ENCODE peak calls at places on chromosomes 16 and 17, in eight cellular contexts. L is body of pancreas, M is heart right ventricle, N is uterus, S is Panc1, Y is aorta, F is PC-3, U is neuronal stem cell. B is an unnamed sample. For H3K4me1, the result is how much of the 10 kb centered on the place peaks cover.

GRCh38 chr17:29590261-29590978 is 972 bp upstream of the GIT1 start:
- DNase-seq in F (no peak), N (peak), Y (no peak), L (no peak), M (peak), S (no peak), U (no peak), B (no peak)

GRCh38 chr17:61072648-61073047 is 327.0 kb upstream of the TBX2 start:
- DNase-seq in Y (no peak), M (no peak), L (no peak), F (no peak), N (no peak), S (no peak), U (no peak), B (no peak)

GRCh38 chr17:72724375-72724774 is 368.1 kb downstream of the SLC39A11 start:
- DNase-seq in F (peak), U (no peak), L (no peak), M (no peak), S (no peak), Y (no peak), N (no peak), B (no peak)

GRCh38 chr17:65190467-65191095 is 53.4 kb downstream of the RGS9 start:
- DNase-seq in Y (no peak), N (no peak), L (no peak), S (no peak), M (no peak), F (peak), U (no peak), B (no peak)

GRCh38 chr17:6556121-6557039 is at the start of gene PITPNM3:
- DNase-seq in M (no peak), F (peak), N (no peak), Y (no peak), S (no peak), U (no peak), L (no peak), B (no peak)

GRCh38 chr17:21089145-21089544 is 37.6 kb upstream of the DHRS7B start:
- DNase-seq in M (no peak), S (no peak), N (no peak), F (peak), L (no peak), U (no peak), Y (no peak), B (no peak)

GRCh38 chr17:68390888-68391545 is 66.3 kb downstream of the WIPI1 start:
- DNase-seq in F (no peak), M (no peak), N (peak), Y (no peak), L (no peak), S (no peak), U (no peak), B (no peak)

GRCh38 chr16:49837673-49838360 is 18.1 kb downstream of the ZNF423 start:
- DNase-seq in Y (no peak), N (no peak), U (no peak), L (no peak), F (no peak), M (peak), S (no peak), B (no peak)

GRCh38 chr17:73872816-73873215 is 228.6 kb upstream of the SDK2 start:
- DNase-seq in F (no peak), M (no peak), U (no peak), N (no peak), S (no peak), L (no peak), Y (no peak), B (no peak)

GRCh38 chr16:31700200-31700529 is 172.5 kb downstream of the AHSP start:
- DNase-seq in L (no peak), M (no peak), F (peak), U (no peak), N (no peak), Y (no peak), S (no peak), B (peak)

GRCh38 chr16:79269211-79269863 is 331.2 kb downstream of the MAF start:
- DNase-seq in Y (no peak), L (peak), N (no peak), M (no peak), U (no peak), S (no peak), F (no peak), B (no peak)

GRCh38 chr16:87965417-87965816 is 14.2 kb downstream of the BANP start:
- DNase-seq in U (no peak), S (no peak), M (no peak), F (no peak), Y (peak), N (no peak), L (no peak), B (no peak)

GRCh38 chr17:9837551-9838471 is 12.1 kb downstream of the GLP2R start:
- DNase-seq in S (no peak), N (peak), M (peak), Y (peak), F (peak), L (peak), U (no peak), B (no peak)

GRCh38 chr17:78600181-78600651 is 23.0 kb upstream of the DNAH17 start:
- DNase-seq in F (no peak), N (no peak), S (no peak), L (no peak), Y (no peak), M (no peak), U (no peak), B (no peak)

GRCh38 chr17:55273579-55274370 is 9.0 kb downstream of the HLF start:
- DNase-seq in Y (peak), L (peak), S (no peak), M (peak), U (no peak), N (peak), F (no peak), B (no peak)

GRCh38 chr16:51084074-51084928 is 66.8 kb downstream of the SALL1 start:
- DNase-seq in F (no peak), Y (no peak), M (no peak), S (no peak), U (no peak), N (no peak), L (no peak), B (no peak)

GRCh38 chr17:57464191-57464864 is 208.0 kb downstream of the MSI2 start:
- DNase-seq in L (no peak), U (no peak), F (no peak), Y (peak), N (no peak), S (no peak), M (peak), B (no peak)

GRCh38 chr17:16418684-16419066 is 3.3 kb downstream of the TRPV2 start:
- DNase-seq in L (no peak), U (no peak), M (no peak), F (no peak), N (no peak), Y (no peak), S (no peak), B (no peak)

GRCh38 chr17:79919164-79919585 is 79.9 kb upstream of the CBX4 start:
- DNase-seq in S (no peak), M (peak), F (peak), L (peak), N (peak), U (no peak), Y (peak), B (no peak)
- H3K27ac ChIP-seq in S (no peak), M (no peak), F (peak), L (peak), N (no peak), U (no peak), Y (no peak), B (no peak)

GRCh38 chr17:82882715-82883446 is 43.1 kb upstream of the ZNF750 start:
- DNase-seq in F (no peak), M (no peak), S (no peak), Y (peak), U (no peak), N (no peak), L (peak), B (no peak)

GRCh38 chr17:82884923-82885322 is 45.1 kb upstream of the ZNF750 start:
- DNase-seq in M (no peak), Y (no peak), L (no peak), S (no peak), U (no peak), N (no peak), F (no peak), B (no peak)

GRCh38 chr17:82881900-82882714 is 42.3 kb upstream of the ZNF750 start:
- DNase-seq in N (no peak), S (no peak), L (peak), Y (peak), M (peak), F (no peak), U (no peak), B (no peak)

GRCh38 chr17:82883461-82884031 is 43.7 kb upstream of the ZNF750 start:
- DNase-seq in N (no peak), U (no peak), L (no peak), M (no peak), Y (no peak), F (no peak), S (no peak), B (no peak)

GRCh38 chr17:82884341-82884871 is 44.6 kb upstream of the ZNF750 start:
- DNase-seq in U (no peak), L (no peak), N (no peak), S (no peak), M (no peak), Y (no peak), F (no peak), B (no peak)
- H3K4me1 ChIP-seq in U (under half), L (half or more), N (under half), S (under half), M (half or more), Y (under half), F (under half), B (under half)

GRCh38 chr16:11251525-11252481 is 4.2 kb downstream of the SOCS1 start:
- DNase-seq in M (no peak), L (peak), S (no peak), F (no peak), Y (no peak), U (no peak), N (no peak), B (no peak)
- H3K27ac ChIP-seq in M (no peak), L (no peak), S (no peak), F (no peak), Y (no peak), U (no peak), N (no peak), B (no peak)

GRCh38 chr16:67063008-67063407 is 34.1 kb downstream of the CBFB start:
- DNase-seq in S (no peak), U (no peak), M (no peak), L (no peak), N (no peak), Y (no peak), F (no peak), B (no peak)
- H3K4me1 ChIP-seq in S (under half), U (under half), M (under half), L (under half), N (under half), Y (under half), F (under half), B (under half)

GRCh38 chr17:51356084-51356410 is 95.7 kb downstream of the UTP18 start:
- DNase-seq in U (no peak), L (no peak), S (no peak), N (no peak), Y (no peak), M (no peak), F (no peak), B (no peak)
- H3K27ac ChIP-seq in U (no peak), L (no peak), S (no peak), N (no peak), Y (no peak), M (no peak), F (no peak), B (no peak)

GRCh38 chr16:48438414-48438813 is 53.2 kb upstream of the SIAH1 start:
- DNase-seq in S (no peak), M (no peak), Y (no peak), F (peak), U (no peak), L (no peak), N (no peak), B (no peak)
- H3K4me1 ChIP-seq in S (under half), M (under half), Y (under half), F (under half), U (under half), L (under half), N (under half), B (under half)

DNA sequence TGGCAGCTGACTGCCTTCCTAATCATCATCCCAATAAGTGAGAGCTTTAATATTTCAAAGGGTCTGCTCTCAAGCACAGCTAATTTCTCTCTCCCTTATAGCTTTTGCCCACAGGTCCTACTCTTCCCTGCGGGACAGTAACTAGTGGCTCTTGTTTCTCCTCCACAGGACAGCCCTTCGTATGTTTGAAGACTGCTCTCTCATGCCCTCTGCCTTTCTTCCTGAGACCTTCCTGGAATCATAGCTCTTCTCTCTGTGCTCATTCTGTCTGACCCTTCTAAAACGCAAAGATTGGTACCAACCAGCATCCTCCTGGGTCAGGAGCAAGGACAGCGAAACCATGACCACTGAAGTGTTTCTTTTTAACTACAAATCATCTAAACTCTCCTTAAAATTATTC is 168.9 kb downstream of the GRIN2A start:
- DNase-seq in M (no peak), N (no peak), S (no peak), F (no peak), L (no peak), Y (no peak), U (no peak), B (no peak)
- H3K27ac ChIP-seq in M (no peak), N (no peak), S (no peak), F (no peak), L (no peak), Y (no peak), U (no peak), B (no peak)

B was measured in iPS DF 6.9.